ENCODE peak calls at places on chromosome 10, in seven cellular contexts. U is NCI-H774; S is heart right ventricle; N is Right ventricle myocardium superior; X is CD4-positive, alpha-beta T cell; D is thyroid gland; E is GM23338. F is an unnamed sample.

GRCh38 chr10:5314866-5315265 is 49.9 kb upstream of the UCN3 start:
- DNase-seq in U (peak), S (no peak), N (no peak), X (no peak), D (no peak), E (no peak), F (no peak)

GRCh38 chr10:84876116-84876999 is 548.0 kb downstream of the CCSER2 start:
- DNase-seq in U (no peak), S (no peak), N (no peak), X (no peak), D (no peak), E (no peak), F (no peak)

GRCh38 chr10:99565166-99565565 is 32.4 kb downstream of the NKX2-3 start:
- DNase-seq in U (no peak), S (no peak), N (no peak), X (no peak), D (no peak), E (no peak), F (no peak)

GRCh38 chr10:133461027-133461426 is 7.3 kb downstream of the SCART1 start:
- DNase-seq in U (no peak), S (no peak), N (no peak), X (no peak), D (no peak), E (no peak), F (no peak)

GRCh38 chr10:100184426-100185219 is 1.2 kb downstream of the ERLIN1 start:
- DNase-seq in U (no peak), S (no peak), N (no peak), X (no peak), D (no peak), E (peak), F (peak)

GRCh38 chr10:111137587-111137986 is 60.8 kb downstream of the ADRA2A start:
- DNase-seq in U (no peak), S (no peak), N (no peak), X (no peak), D (no peak), E (no peak), F (no peak)

GRCh38 chr10:31133628-31134302 is 102.1 kb upstream of the ZNF438 start:
- DNase-seq in U (peak), S (peak), N (peak), X (peak), D (peak), E (peak), F (peak)

GRCh38 chr10:117217196-117217761 is 20.0 kb downstream of the KCNK18 start:
- DNase-seq in U (no peak), S (no peak), N (no peak), X (no peak), D (peak), E (peak), F (peak)

GRCh38 chr10:86678999-86679792 is 10.9 kb downstream of the LDB3 start:
- DNase-seq in U (no peak), S (no peak), N (no peak), X (no peak), D (no peak), E (no peak), F (no peak)

GRCh38 chr10:34743804-34744203 is 71.3 kb downstream of the PARD3 start:
- DNase-seq in U (no peak), S (peak), N (peak), X (no peak), D (peak), E (no peak), F (no peak)

GRCh38 chr10:93991596-93992284 is 2.0 kb upstream of the PLCE1 start:
- DNase-seq in U (no peak), S (peak), N (peak), X (no peak), D (peak), E (peak), F (peak)

GRCh38 chr10:93437946-93438795 is 44.0 kb downstream of the MYOF start:
- DNase-seq in U (no peak), S (no peak), N (no peak), X (no peak), D (no peak), E (peak), F (no peak)

F was measured in SJCRH30.